ENCODE peak calls at places on chromosome 12, in seven cellular contexts. B is lower lobe of right lung; G is SK-MEL-5; W is progenitor cell of endocrine pancreas; Y is stimulated activated CD4-positive, alpha-beta T cell treated with anti-CD3 and anti-CD28 coated beads, Interleukin-15, amount 100 ng/mL, for 24 hours; O is upper lobe of right lung; R is NCI-H2081. U is an unnamed sample.

GRCh38 chr12:69502342-69503081 is 32.3 kb downstream of the FRS2 start:
- DNase-seq in B (no peak), G (no peak), W (no peak), Y (no peak), O (no peak), R (no peak), U (no peak)

GRCh38 chr12:108568653-108569154 is 6.3 kb downstream of the ISCU start:
- DNase-seq in B (no peak), G (no peak), W (no peak), Y (peak), O (no peak), R (no peak), U (peak)

GRCh38 chr12:129119537-129119936 is 266.3 kb downstream of the GLT1D1 start:
- DNase-seq in B (no peak), G (no peak), W (peak), Y (no peak), O (no peak), R (no peak), U (no peak)

GRCh38 chr12:31369712-31370521 is 44.0 kb upstream of the SINHCAF start:
- DNase-seq in B (no peak), G (no peak), W (no peak), Y (no peak), O (peak), R (no peak), U (no peak)

GRCh38 chr12:25051583-25052190 is 102.8 kb upstream of the BCAT1 start:
- DNase-seq in B (peak), G (no peak), W (no peak), Y (peak), O (no peak), R (no peak), U (peak)

GRCh38 chr12:127485528-127485927 is 781.4 kb upstream of the TMEM132C start:
- DNase-seq in B (no peak), G (peak), W (no peak), Y (peak), O (no peak), R (no peak), U (peak)

GRCh38 chr12:26627335-26627734 is 205.7 kb downstream of the ITPR2 start:
- DNase-seq in B (no peak), G (no peak), W (no peak), Y (no peak), O (no peak), R (no peak), U (no peak)

GRCh38 chr12:100356646-100357223 is at the start of gene SLC17A8:
- DNase-seq in B (no peak), G (no peak), W (peak), Y (no peak), O (no peak), R (no peak), U (no peak)

GRCh38 chr12:95600567-95600966 is 49.3 kb upstream of the USP44 start:
- DNase-seq in B (no peak), G (no peak), W (no peak), Y (no peak), O (no peak), R (no peak), U (no peak)

GRCh38 chr12:22684526-22685118 is 59.7 kb downstream of the ETNK1 start:
- DNase-seq in B (no peak), G (peak), W (no peak), Y (no peak), O (no peak), R (peak), U (no peak)

GRCh38 chr12:121725420-121725819 is 12.9 kb downstream of the TMEM120B start:
- DNase-seq in B (no peak), G (no peak), W (no peak), Y (no peak), O (no peak), R (no peak), U (no peak)

GRCh38 chr12:104722541-104723534 is 235.3 kb downstream of the SLC41A2 start:
- DNase-seq in B (no peak), G (no peak), W (no peak), Y (no peak), O (no peak), R (no peak), U (no peak)

GRCh38 chr12:53564941-53565340 is 57.7 kb upstream of the NPFF start:
- DNase-seq in B (no peak), G (no peak), W (no peak), Y (no peak), O (no peak), R (no peak), U (no peak)

U was measured in stimulated activated CD8-positive, alpha-beta memory T cell treated with anti-CD3 and anti-CD28 coated beads, Interleukin-4, amount 100 ng/mL, for 48 hours.